ENCODE peak calls at places on chromosomes 3 and 15, in five cellular contexts. One of them, this sample, is unnamed.

GRCh38 chr3:196632033-196632751 is 7.3 kb upstream of the NRROS start:
- DNase-seq in LoVo: peak
- DNase-seq in GM23248: peak
- DNase-seq in stimulated activated CD4-positive, alpha-beta T cell treated with anti-CD3 and anti-CD28 coated beads, Interleukin-1b, Interleukin-23, amount 100 ng/mL, for 1 hour: peak
- DNase-seq in activated CD4-positive, alpha-beta T cell treated with anti-CD3 and anti-CD28 coated beads for 48 hours: peak
- DNase-seq in this sample: peak

GRCh38 chr3:18474202-18474601 is 49.1 kb upstream of the SATB1 start:
- DNase-seq in LoVo: no peak
- DNase-seq in GM23248: no peak
- DNase-seq in stimulated activated CD4-positive, alpha-beta T cell treated with anti-CD3 and anti-CD28 coated beads, Interleukin-1b, Interleukin-23, amount 100 ng/mL, for 1 hour: no peak
- DNase-seq in activated CD4-positive, alpha-beta T cell treated with anti-CD3 and anti-CD28 coated beads for 48 hours: no peak
- DNase-seq in this sample: no peak

GRCh38 chr3:185727873-185728272 is 97.0 kb downstream of the IGF2BP2 start:
- DNase-seq in LoVo: no peak
- DNase-seq in GM23248: no peak
- DNase-seq in stimulated activated CD4-positive, alpha-beta T cell treated with anti-CD3 and anti-CD28 coated beads, Interleukin-1b, Interleukin-23, amount 100 ng/mL, for 1 hour: no peak
- DNase-seq in activated CD4-positive, alpha-beta T cell treated with anti-CD3 and anti-CD28 coated beads for 48 hours: no peak
- DNase-seq in this sample: no peak

GRCh38 chr15:29103825-29104565 is 165.6 kb downstream of the NSMCE3 start:
- DNase-seq in LoVo: peak
- DNase-seq in GM23248: peak
- DNase-seq in stimulated activated CD4-positive, alpha-beta T cell treated with anti-CD3 and anti-CD28 coated beads, Interleukin-1b, Interleukin-23, amount 100 ng/mL, for 1 hour: no peak
- DNase-seq in activated CD4-positive, alpha-beta T cell treated with anti-CD3 and anti-CD28 coated beads for 48 hours: peak
- DNase-seq in this sample: peak

GRCh38 chr3:56467108-56467507 is 1.2 kb downstream of the ERC2 start:
- DNase-seq in LoVo: peak
- DNase-seq in GM23248: no peak
- DNase-seq in stimulated activated CD4-positive, alpha-beta T cell treated with anti-CD3 and anti-CD28 coated beads, Interleukin-1b, Interleukin-23, amount 100 ng/mL, for 1 hour: no peak
- DNase-seq in activated CD4-positive, alpha-beta T cell treated with anti-CD3 and anti-CD28 coated beads for 48 hours: peak
- DNase-seq in this sample: peak

GRCh38 chr3:52005571-52005986 is 9.9 kb upstream of the RPL29 start:
- DNase-seq in LoVo: no peak
- DNase-seq in GM23248: peak
- DNase-seq in stimulated activated CD4-positive, alpha-beta T cell treated with anti-CD3 and anti-CD28 coated beads, Interleukin-1b, Interleukin-23, amount 100 ng/mL, for 1 hour: no peak
- DNase-seq in activated CD4-positive, alpha-beta T cell treated with anti-CD3 and anti-CD28 coated beads for 48 hours: no peak
- DNase-seq in this sample: peak

GRCh38 chr3:55402886-55403605 is 84.1 kb downstream of the WNT5A start:
- DNase-seq in LoVo: no peak
- DNase-seq in GM23248: peak
- DNase-seq in stimulated activated CD4-positive, alpha-beta T cell treated with anti-CD3 and anti-CD28 coated beads, Interleukin-1b, Interleukin-23, amount 100 ng/mL, for 1 hour: no peak
- DNase-seq in activated CD4-positive, alpha-beta T cell treated with anti-CD3 and anti-CD28 coated beads for 48 hours: no peak
- DNase-seq in this sample: peak

GRCh38 chr3:152071924-152072323 is 196.8 kb upstream of the MBNL1 start:
- DNase-seq in LoVo: peak
- DNase-seq in GM23248: peak
- DNase-seq in stimulated activated CD4-positive, alpha-beta T cell treated with anti-CD3 and anti-CD28 coated beads, Interleukin-1b, Interleukin-23, amount 100 ng/mL, for 1 hour: no peak
- DNase-seq in activated CD4-positive, alpha-beta T cell treated with anti-CD3 and anti-CD28 coated beads for 48 hours: no peak
- DNase-seq in this sample: peak

GRCh38 chr15:60389261-60390077 is 8.3 kb downstream of the ANXA2 start:
- DNase-seq in LoVo: no peak
- DNase-seq in GM23248: peak
- DNase-seq in stimulated activated CD4-positive, alpha-beta T cell treated with anti-CD3 and anti-CD28 coated beads, Interleukin-1b, Interleukin-23, amount 100 ng/mL, for 1 hour: no peak
- DNase-seq in activated CD4-positive, alpha-beta T cell treated with anti-CD3 and anti-CD28 coated beads for 48 hours: peak
- DNase-seq in this sample: no peak

GRCh38 chr15:49415171-49415570 is 7.9 kb upstream of the FGF7 start:
- DNase-seq in LoVo: no peak
- DNase-seq in GM23248: no peak
- DNase-seq in stimulated activated CD4-positive, alpha-beta T cell treated with anti-CD3 and anti-CD28 coated beads, Interleukin-1b, Interleukin-23, amount 100 ng/mL, for 1 hour: no peak
- DNase-seq in activated CD4-positive, alpha-beta T cell treated with anti-CD3 and anti-CD28 coated beads for 48 hours: no peak
- DNase-seq in this sample: no peak

This sample was measured in hepatocyte.